ENCODE peak calls at places on chromosomes 5 and 9, in nine cellular contexts. J, N, A, L, K, I, O, P and U are unnamed samples.

GRCh38 chr9:128120741-128121465 is 6.6 kb downstream of the PTGES2 start:
- DNase-seq in J (no peak), I (no peak), O (no peak), N (no peak), K (peak; percentile 24), P (no peak), A (no peak), L (no peak), U (no peak)

GRCh38 chr9:114060070-114060469 is 18.0 kb downstream of the AMBP start:
- DNase-seq in A (no peak), K (no peak), J (no peak), N (no peak), P (no peak), I (no peak), O (no peak), L (no peak), U (no peak)

GRCh38 chr5:181190711-181191525 is 14.1 kb downstream of the TRIM7 start:
- DNase-seq in I (peak; percentile 62), O (no peak), A (no peak), P (peak; percentile 72), J (no peak), L (no peak), K (peak; percentile 69), N (peak; percentile 81), U (peak; percentile 36)

GRCh38 chr5:157387683-157388093 is 72.3 kb upstream of the NIPAL4 start:
- DNase-seq in O (peak; percentile 48), P (no peak), L (no peak), N (no peak), A (no peak), K (no peak), J (peak; percentile 51), I (no peak), U (no peak)

GRCh38 chr5:174423538-174423937 is 300.8 kb upstream of the MSX2 start:
- DNase-seq in J (no peak), N (no peak), K (no peak), L (no peak), I (no peak), P (no peak), O (no peak), A (no peak), U (no peak)

GRCh38 chr9:109579191-109579948 is 81.3 kb upstream of the PTPN3 start:
- DNase-seq in J (no peak), L (no peak), O (no peak), I (no peak), N (no peak), P (no peak), K (no peak), A (no peak), U (no peak)

GRCh38 chr5:93723005-93723404 is 18.4 kb downstream of the POU5F2 start:
- DNase-seq in P (no peak), A (no peak), L (no peak), N (no peak), I (no peak), O (no peak), K (peak; percentile 8), J (no peak), U (no peak)

GRCh38 chr9:20504930-20505329 is 117.4 kb downstream of the MLLT3 start:
- DNase-seq in N (no peak), A (no peak), J (no peak), L (no peak), K (no peak), P (no peak), O (no peak), I (no peak), U (no peak)

GRCh38 chr9:135290086-135290485 is 189.5 kb upstream of the PPP1R26 start:
- DNase-seq in N (no peak), O (no peak), P (no peak), A (no peak), K (no peak), J (no peak), I (no peak), L (no peak), U (no peak)

GRCh38 chr5:31459594-31459993 is 72.3 kb downstream of the DROSHA start:
- DNase-seq in J (no peak), I (no peak), L (no peak), A (no peak), P (no peak), O (no peak), N (no peak), K (no peak), U (no peak)

GRCh38 chr5:80246995-80247729 is 8.7 kb downstream of the SERINC5 start:
- DNase-seq in N (no peak), L (peak; percentile 47), I (peak; percentile 25), O (peak; percentile 79), A (no peak), K (peak; percentile 75), P (peak; percentile 60), J (no peak), U (peak; percentile 61)

GRCh38 chr9:19754921-19755320 is 33.9 kb downstream of the SLC24A2 start:
- DNase-seq in O (no peak), A (no peak), N (no peak), K (no peak), L (no peak), P (no peak), J (no peak), I (no peak), U (no peak)

GRCh38 chr5:321726-322251 is 275 bp downstream of the AHRR start:
- DNase-seq in I (no peak), O (no peak), K (no peak), N (no peak), A (no peak), P (no peak), J (no peak), L (no peak), U (peak; percentile 57)

GRCh38 chr5:76799588-76799987 is 19.2 kb upstream of the F2RL1 start:
- DNase-seq in N (no peak), A (no peak), L (no peak), J (no peak), K (no peak), O (no peak), P (no peak), I (no peak), U (no peak)

GRCh38 chr9:124010303-124010664 is 1.3 kb upstream of the LHX2 start:
- DNase-seq in J (no peak), N (no peak), O (no peak), P (no peak), I (no peak), A (no peak), L (no peak), K (no peak), U (peak; percentile 37)